ENCODE peak calls at places on chromosomes 13 and 19, in seven cellular contexts. C is H1, R is HCT116, F is GM23338, V is K562, U is HepG2, E is GM12878. S is an unnamed sample. For H4K20me1, the result is how much of the 10 kb centered on the place peaks cover.

GRCh38 chr13:44231786-44232516 is 141.7 kb upstream of the SERP2 start:
- DNase-seq in C (peak), R (peak), F (peak), V (no peak), U (peak), E (no peak), S (peak)

GRCh38 chr19:51799998-51800848 is 5.3 kb downstream of the FPR3 start:
- DNase-seq in C (no peak), R (no peak), F (no peak), V (peak), U (peak), E (no peak), S (no peak)

GRCh38 chr13:66849706-66850105 is 380.4 kb downstream of the PCDH9 start:
- DNase-seq in C (no peak), R (no peak), F (peak), V (no peak), U (no peak), E (no peak), S (no peak)

GRCh38 chr13:58085819-58086218 is 454.3 kb downstream of the PCDH17 start:
- DNase-seq in C (no peak), R (no peak), F (no peak), V (no peak), U (no peak), E (no peak), S (no peak)

GRCh38 chr13:93758575-93758974 is 532.0 kb downstream of the GPC6 start:
- DNase-seq in C (no peak), R (no peak), F (no peak), V (no peak), U (peak), E (no peak), S (peak)

GRCh38 chr13:87820221-87820620 is 149.1 kb downstream of the SLITRK5 start:
- DNase-seq in C (no peak), R (no peak), F (no peak), V (no peak), U (no peak), E (no peak), S (no peak)

GRCh38 chr19:19434483-19435045 is 29.1 kb downstream of the GATAD2A start:
- DNase-seq in C (no peak), R (no peak), F (no peak), V (no peak), U (no peak), E (no peak), S (no peak)

GRCh38 chr13:54687173-54687572 is 1658.6 kb downstream of the OLFM4 start:
- DNase-seq in C (no peak), R (no peak), F (no peak), V (no peak), U (no peak), E (no peak), S (no peak)

GRCh38 chr13:91184244-91184926 is 163.1 kb upstream of the MIR17HG start:
- DNase-seq in C (no peak), R (no peak), F (no peak), V (no peak), U (no peak), E (no peak), S (no peak)

DNA sequence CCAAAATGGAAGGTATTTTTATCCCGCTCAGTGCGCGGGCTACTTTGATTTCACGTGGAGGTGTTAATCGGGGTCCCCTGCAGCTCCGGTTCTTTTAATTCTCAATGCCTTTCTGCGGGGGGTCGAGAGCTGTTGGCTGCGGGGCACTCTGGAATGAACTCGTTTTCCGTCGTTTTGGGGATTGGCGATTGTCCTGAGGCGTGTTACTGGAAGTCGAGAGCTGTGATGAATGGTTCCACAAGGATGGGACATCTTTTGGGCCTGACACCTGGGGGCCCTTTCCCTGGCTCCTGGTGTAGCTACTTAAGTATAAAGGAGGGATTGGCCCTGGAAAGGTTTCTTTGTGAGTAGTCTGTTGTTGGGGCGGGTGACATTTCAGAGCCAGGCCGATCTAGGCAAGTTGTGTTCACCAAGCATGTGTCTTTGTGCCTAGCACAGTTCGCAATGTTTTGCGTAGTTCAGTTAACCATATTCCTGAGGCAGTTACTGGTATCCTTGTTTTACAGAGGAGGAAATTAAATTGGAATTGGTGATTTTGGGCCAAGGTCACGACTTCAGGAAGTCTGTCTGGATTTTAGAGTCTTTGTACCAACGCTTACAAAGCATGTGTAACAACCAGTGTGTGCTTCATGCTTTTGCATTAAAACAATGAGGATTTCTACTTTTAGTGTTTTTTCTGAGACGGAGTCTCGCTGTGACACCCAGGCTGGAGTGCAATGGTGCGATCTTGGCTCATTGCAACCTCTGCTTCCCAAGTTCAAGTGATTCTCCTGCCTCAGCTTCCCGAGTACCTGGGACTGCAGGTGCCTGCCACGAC is 846 bp downstream of the RPL13A start:
- DNase-seq in C (no peak), R (no peak), F (no peak), V (no peak), U (no peak), E (no peak), S (peak)
- H4K20me1 ChIP-seq in C (under half), R (under half), F (under half), V (under half), U (under half), E (under half), S (under half)

GRCh38 chr13:22926176-22927007 is 254.4 kb upstream of the SGCG start:
- DNase-seq in C (peak), R (no peak), F (peak), V (peak), U (no peak), E (no peak), S (no peak)

GRCh38 chr13:22933571-22934181 is 247.1 kb upstream of the SGCG start:
- DNase-seq in C (no peak), R (no peak), F (no peak), V (no peak), U (no peak), E (no peak), S (no peak)

GRCh38 chr13:22927008-22927393 is 253.8 kb upstream of the SGCG start:
- DNase-seq in C (no peak), R (no peak), F (peak), V (no peak), U (no peak), E (no peak), S (no peak)

GRCh38 chr13:22931576-22931975 is 249.2 kb upstream of the SGCG start:
- DNase-seq in C (no peak), R (no peak), F (no peak), V (no peak), U (no peak), E (no peak), S (no peak)

DNA sequence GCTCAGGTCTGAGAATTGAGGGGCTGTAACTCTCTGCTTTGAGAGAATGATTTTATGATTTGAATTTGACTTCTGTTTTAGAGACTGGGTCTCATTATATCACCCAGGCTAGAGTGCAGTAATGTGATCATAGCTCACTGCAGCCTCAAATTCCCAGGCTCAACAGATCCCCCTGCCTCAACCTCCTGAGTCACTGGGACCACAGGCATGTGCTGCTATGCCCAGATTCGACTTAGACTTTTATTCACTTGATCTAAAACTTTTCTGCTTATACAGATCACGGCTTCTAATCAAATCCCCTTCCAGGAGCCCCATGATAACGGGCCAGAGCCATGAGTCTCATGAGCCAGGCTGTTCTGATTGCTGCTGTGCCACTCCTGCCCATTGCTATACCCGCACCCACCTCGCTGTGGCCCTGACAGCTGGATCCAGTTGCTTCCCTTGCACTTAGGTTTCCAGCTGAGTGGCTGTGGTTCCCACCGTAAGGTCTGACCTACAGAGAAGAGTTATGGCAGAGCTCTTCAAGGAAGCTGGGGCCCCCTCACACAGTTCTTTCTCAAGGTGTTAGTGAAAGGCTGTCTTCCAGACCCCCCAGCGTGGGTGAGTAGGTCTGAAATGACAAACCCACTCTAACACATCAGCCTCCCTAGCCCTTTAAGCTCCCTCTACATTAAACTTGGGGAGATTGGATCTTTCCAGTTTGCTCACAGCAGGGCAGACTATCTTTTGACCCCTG is 251.2 kb upstream of the SGCG start:
- DNase-seq in C (no peak), R (no peak), F (no peak), V (no peak), U (no peak), E (no peak), S (no peak)
- TF ChIP-seq EZH2 in C (no peak), R (no peak), F (no peak), V (no peak), U (no peak), E (no peak), S (no peak)

GRCh38 chr13:42548731-42549554 is 25.0 kb upstream of the TNFSF11 start:
- DNase-seq in C (no peak), R (no peak), F (no peak), V (no peak), U (no peak), E (peak), S (peak)

GRCh38 chr13:42549555-42549941 is 24.4 kb upstream of the TNFSF11 start:
- DNase-seq in C (no peak), R (no peak), F (no peak), V (no peak), U (no peak), E (no peak), S (peak)

GRCh38 chr13:42551611-42552010 is 22.3 kb upstream of the TNFSF11 start:
- DNase-seq in C (no peak), R (no peak), F (no peak), V (no peak), U (no peak), E (no peak), S (peak)

GRCh38 chr13:42559057-42559456 is 14.9 kb upstream of the TNFSF11 start:
- DNase-seq in C (no peak), R (no peak), F (no peak), V (no peak), U (no peak), E (no peak), S (no peak)

GRCh38 chr13:42553098-42554046 is 20.6 kb upstream of the TNFSF11 start:
- DNase-seq in C (no peak), R (no peak), F (no peak), V (no peak), U (no peak), E (no peak), S (peak)
- TF ChIP-seq POLR2AphosphoS5 in C (no peak), R (no peak), F (no peak), V (no peak), U (no peak), E (no peak), S (peak)

GRCh38 chr13:97284558-97284957 is 62.4 kb downstream of the MBNL2 start:
- DNase-seq in C (no peak), R (no peak), F (no peak), V (no peak), U (no peak), E (no peak), S (no peak)

GRCh38 chr13:97281028-97281427 is 58.9 kb downstream of the MBNL2 start:
- DNase-seq in C (no peak), R (no peak), F (no peak), V (no peak), U (no peak), E (no peak), S (no peak)

GRCh38 chr13:97280478-97280877 is 58.3 kb downstream of the MBNL2 start:
- DNase-seq in C (no peak), R (no peak), F (no peak), V (no peak), U (no peak), E (no peak), S (no peak)

GRCh38 chr13:97283888-97284287 is 61.8 kb downstream of the MBNL2 start:
- DNase-seq in C (no peak), R (no peak), F (no peak), V (no peak), U (no peak), E (no peak), S (no peak)

DNA sequence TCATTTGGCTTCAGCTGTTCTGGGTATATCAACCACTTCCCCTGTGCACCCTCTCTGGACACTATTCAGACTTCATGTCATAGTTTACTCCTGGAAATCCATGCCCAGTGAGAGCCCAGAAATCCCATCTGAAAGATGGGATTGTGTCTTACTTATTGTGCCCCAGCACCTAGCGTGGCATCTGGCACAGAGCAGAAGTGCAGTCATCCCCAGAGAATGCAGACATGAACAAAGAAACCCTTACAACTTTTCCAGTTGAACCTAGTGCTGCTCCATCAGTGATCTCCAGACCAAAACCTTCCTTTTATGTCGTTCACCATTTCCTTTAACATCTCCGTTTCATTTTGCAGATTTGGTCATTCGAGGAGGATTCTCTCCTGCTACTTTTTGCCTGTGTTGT is 60.6 kb downstream of the MBNL2 start:
- DNase-seq in C (no peak), R (no peak), F (no peak), V (no peak), U (no peak), E (no peak), S (no peak)
- H4K20me1 ChIP-seq in C (under half), R (under half), F (under half), V (under half), U (under half), E (under half), S (under half)

GRCh38 chr19:29843180-29844051 is 31.6 kb downstream of the CCNE1 start:
- DNase-seq in C (no peak), R (no peak), F (peak), V (peak), U (no peak), E (no peak), S (no peak)
- TF ChIP-seq EZH2 in C (no peak), R (no peak), F (no peak), V (no peak), U (no peak), E (no peak), S (peak)

GRCh38 chr19:38004505-38005223 is 97.7 kb downstream of the SIPA1L3 start:
- DNase-seq in C (no peak), R (peak), F (peak), V (peak), U (peak), E (peak), S (peak)
- TF ChIP-seq POLR2AphosphoS5 in C (peak), R (peak), F (peak), V (no peak), U (no peak), E (peak), S (peak)

GRCh38 chr13:49784886-49785570 is 7.5 kb downstream of the KPNA3 start:
- DNase-seq in C (no peak), R (no peak), F (no peak), V (no peak), U (no peak), E (no peak), S (no peak)
- H4K20me1 ChIP-seq in C (under half), R (under half), F (under half), V (under half), U (under half), E (under half), S (under half)